ENCODE peak calls at places on chromosomes 13 and 19, in six cellular contexts. Z is WTC11, D is A549, R is GM12878, K is H1, L is SK-N-SH. C is an unnamed sample.

GRCh38 chr19:15715642-15716041 is 12.2 kb upstream of the OR10H2 start:
- DNase-seq in D (no peak), L (no peak), Z (no peak), R (no peak), K (no peak), C (no peak)

GRCh38 chr13:113451951-113452421 is 1.3 kb downstream of the ADPRHL1 start:
- DNase-seq in L (no peak), Z (no peak), K (no peak), R (no peak), D (no peak), C (no peak)

GRCh38 chr19:40921005-40921897 is 39.2 kb upstream of the CYP2A7 start:
- DNase-seq in K (no peak), L (no peak), R (no peak), Z (no peak), D (peak), C (no peak)

GRCh38 chr13:48994731-48995130 is 19.0 kb downstream of the FNDC3A start:
- DNase-seq in Z (no peak), K (no peak), L (no peak), R (no peak), D (no peak), C (peak)

GRCh38 chr13:21402586-21403307 is 56.4 kb downstream of the ZDHHC20 start:
- DNase-seq in D (peak), L (no peak), Z (no peak), K (no peak), R (no peak), C (peak)

GRCh38 chr13:105573134-105573533 is 962.3 kb downstream of the EFNB2 start:
- DNase-seq in K (no peak), L (no peak), R (no peak), Z (no peak), D (no peak), C (no peak)

GRCh38 chr13:80721689-80722088 is 380.8 kb upstream of the SPRY2 start:
- DNase-seq in K (no peak), R (no peak), L (no peak), D (no peak), Z (no peak), C (no peak)

GRCh38 chr13:94710881-94711560 is 1.3 kb downstream of the SOX21 start:
- DNase-seq in K (peak), Z (peak), R (no peak), D (peak), L (peak), C (no peak)

GRCh38 chr19:17184381-17184841 is 30.7 kb upstream of the USE1 start:
- DNase-seq in D (no peak), R (no peak), Z (no peak), K (no peak), L (no peak), C (peak)

GRCh38 chr13:57137631-57138030 is 3.1 kb upstream of the PRR20A start:
- DNase-seq in D (no peak), K (no peak), Z (no peak), R (no peak), L (no peak), C (no peak)

GRCh38 chr19:55082023-55082851 is 6.6 kb downstream of the EPS8L1 start:
- DNase-seq in R (no peak), L (peak), D (peak), K (peak), Z (peak), C (peak)

GRCh38 chr19:2188708-2189385 is 25.1 kb downstream of the DOT1L start:
- DNase-seq in K (no peak), D (no peak), Z (no peak), R (no peak), L (no peak), C (peak)

GRCh38 chr19:46344363-46344762 is 2.5 kb upstream of the PPP5C start:
- DNase-seq in L (no peak), R (no peak), Z (no peak), D (no peak), K (no peak), C (no peak)

GRCh38 chr13:51453959-51454703 is 1.3 kb upstream of the INTS6 start:
- DNase-seq in D (peak), L (peak), Z (no peak), R (no peak), K (no peak), C (peak)

GRCh38 chr19:11548315-11548700 is 9.7 kb downstream of the CNN1 start:
- DNase-seq in R (no peak), K (no peak), D (no peak), L (no peak), Z (no peak), C (no peak)

GRCh38 chr13:25018729-25019115 is 77.2 kb upstream of the PABPC3 start:
- DNase-seq in D (peak), K (no peak), L (no peak), R (no peak), Z (peak), C (no peak)

GRCh38 chr19:43779820-43780219 is 953 bp downstream of the KCNN4 start:
- DNase-seq in K (no peak), R (no peak), L (no peak), D (peak), Z (no peak), C (no peak)

GRCh38 chr13:28031220-28031903 is 42.9 kb upstream of the URAD start:
- DNase-seq in D (no peak), R (no peak), Z (no peak), K (no peak), L (no peak), C (no peak)

GRCh38 chr13:32021785-32022184 is 9.8 kb upstream of the FRY start:
- DNase-seq in R (no peak), D (no peak), Z (no peak), L (no peak), K (no peak), C (no peak)

GRCh38 chr13:49098198-49098597 is 121.9 kb upstream of the MLNR start:
- DNase-seq in L (peak), R (no peak), Z (no peak), K (no peak), D (peak), C (peak)

GRCh38 chr19:33649919-33650305 is 28.2 kb downstream of the CHST8 start:
- DNase-seq in K (no peak), Z (no peak), D (no peak), R (no peak), L (no peak), C (no peak)

GRCh38 chr13:112975401-112975939 is 6.5 kb downstream of the MCF2L start:
- DNase-seq in L (no peak), Z (no peak), R (no peak), K (no peak), D (no peak), C (no peak)

GRCh38 chr19:17522988-17523872 is 11.8 kb downstream of the PGLS start:
- DNase-seq in R (peak), Z (no peak), D (no peak), K (no peak), L (no peak), C (no peak)

GRCh38 chr13:49450105-49450819 is 6.2 kb downstream of the SETDB2 start:
- DNase-seq in Z (no peak), K (no peak), L (no peak), R (no peak), D (no peak), C (no peak)

GRCh38 chr19:39057615-39058014 is 25.3 kb upstream of the FBXO27 start:
- DNase-seq in K (no peak), L (no peak), Z (no peak), D (peak), R (no peak), C (no peak)

GRCh38 chr19:4369109-4369887 is 25.9 kb downstream of the MPND start:
- DNase-seq in Z (no peak), K (peak), D (no peak), R (peak), L (no peak), C (no peak)

GRCh38 chr19:41991025-41991424 is 3.0 kb downstream of the ATP1A3 start:
- DNase-seq in R (no peak), K (no peak), Z (no peak), D (peak), L (no peak), C (no peak)

GRCh38 chr13:98584668-98585397 is 7.9 kb upstream of the STK24 start:
- DNase-seq in Z (no peak), D (no peak), R (no peak), K (no peak), L (no peak), C (no peak)

GRCh38 chr19:43432866-43433673 is 18.4 kb downstream of the TEX101 start:
- DNase-seq in Z (peak), R (no peak), D (peak), K (peak), L (peak), C (peak)

GRCh38 chr13:79392882-79393563 is 13.0 kb downstream of the RBM26 start:
- DNase-seq in Z (no peak), K (no peak), R (no peak), L (no peak), D (no peak), C (peak)

GRCh38 chr19:16075430-16076153 is 703 bp upstream of the TPM4 start:
- DNase-seq in D (no peak), L (no peak), K (no peak), R (no peak), Z (no peak), C (no peak)

GRCh38 chr13:43285891-43286602 is 262.7 kb downstream of the DNAJC15 start:
- DNase-seq in Z (no peak), D (no peak), K (no peak), L (no peak), R (no peak), C (peak)

GRCh38 chr19:7874080-7874856 is at the start of gene PRR36:
- DNase-seq in L (peak), R (no peak), Z (peak), D (peak), K (peak), C (no peak)

GRCh38 chr13:20272571-20273171 is 40.6 kb upstream of the GJB6 start:
- DNase-seq in K (no peak), R (no peak), Z (no peak), L (no peak), D (no peak), C (no peak)

GRCh38 chr13:31556376-31556775 is 182.9 kb upstream of the RXFP2 start:
- DNase-seq in D (no peak), K (no peak), Z (no peak), R (no peak), L (no peak), C (peak)

GRCh38 chr19:8115805-8116396 is 33.5 kb downstream of the FBN3 start:
- DNase-seq in D (no peak), Z (no peak), L (no peak), K (no peak), R (no peak), C (no peak)

GRCh38 chr13:89380101-89380500 is 1708.9 kb downstream of the SLITRK5 start:
- DNase-seq in R (no peak), L (no peak), K (no peak), D (peak), Z (no peak), C (no peak)

GRCh38 chr13:23728807-23729206 is 158.6 kb downstream of the TNFRSF19 start:
- DNase-seq in Z (no peak), K (no peak), L (no peak), D (no peak), R (no peak), C (no peak)

DNA sequence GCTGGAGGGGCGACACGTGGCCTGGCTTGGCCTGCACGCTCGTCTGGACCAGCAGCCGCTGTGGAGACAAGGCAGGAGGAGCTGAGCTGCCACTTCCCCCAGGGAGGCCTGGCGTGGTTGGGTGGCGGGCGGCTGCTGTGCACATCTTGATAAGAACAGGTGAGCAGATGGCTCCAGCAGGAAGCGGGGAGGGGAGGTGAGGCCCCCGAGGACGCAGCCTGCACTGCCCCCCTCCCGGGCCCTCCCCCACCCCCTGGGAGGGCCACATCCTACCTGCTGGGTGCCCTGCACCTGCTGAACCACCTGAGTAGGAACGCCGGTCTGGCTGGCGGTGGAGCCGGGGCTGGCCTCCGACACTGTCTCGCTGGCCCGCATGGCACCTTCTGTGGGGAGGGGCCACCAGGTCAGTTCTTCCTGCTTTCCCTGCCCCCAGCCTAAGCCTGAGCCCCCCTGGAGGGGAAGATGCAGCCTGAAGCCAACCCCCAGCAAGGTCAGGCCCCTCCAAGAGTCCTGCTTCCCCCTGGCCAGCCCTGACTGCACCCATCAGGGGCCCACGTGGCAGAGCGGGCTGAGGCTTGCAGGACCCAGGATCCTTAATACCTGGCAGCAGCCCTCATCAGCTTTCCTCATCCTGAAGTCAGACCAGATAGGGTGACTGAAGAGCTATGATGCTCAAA is 22.8 kb downstream of the RFX1 start:
- DNase-seq in K (no peak), D (no peak), L (no peak), R (no peak), Z (no peak), C (no peak)
- TF ChIP-seq USF2 in K (no peak), D (no peak), L (no peak), R (no peak), Z (no peak), C (no peak)

DNA sequence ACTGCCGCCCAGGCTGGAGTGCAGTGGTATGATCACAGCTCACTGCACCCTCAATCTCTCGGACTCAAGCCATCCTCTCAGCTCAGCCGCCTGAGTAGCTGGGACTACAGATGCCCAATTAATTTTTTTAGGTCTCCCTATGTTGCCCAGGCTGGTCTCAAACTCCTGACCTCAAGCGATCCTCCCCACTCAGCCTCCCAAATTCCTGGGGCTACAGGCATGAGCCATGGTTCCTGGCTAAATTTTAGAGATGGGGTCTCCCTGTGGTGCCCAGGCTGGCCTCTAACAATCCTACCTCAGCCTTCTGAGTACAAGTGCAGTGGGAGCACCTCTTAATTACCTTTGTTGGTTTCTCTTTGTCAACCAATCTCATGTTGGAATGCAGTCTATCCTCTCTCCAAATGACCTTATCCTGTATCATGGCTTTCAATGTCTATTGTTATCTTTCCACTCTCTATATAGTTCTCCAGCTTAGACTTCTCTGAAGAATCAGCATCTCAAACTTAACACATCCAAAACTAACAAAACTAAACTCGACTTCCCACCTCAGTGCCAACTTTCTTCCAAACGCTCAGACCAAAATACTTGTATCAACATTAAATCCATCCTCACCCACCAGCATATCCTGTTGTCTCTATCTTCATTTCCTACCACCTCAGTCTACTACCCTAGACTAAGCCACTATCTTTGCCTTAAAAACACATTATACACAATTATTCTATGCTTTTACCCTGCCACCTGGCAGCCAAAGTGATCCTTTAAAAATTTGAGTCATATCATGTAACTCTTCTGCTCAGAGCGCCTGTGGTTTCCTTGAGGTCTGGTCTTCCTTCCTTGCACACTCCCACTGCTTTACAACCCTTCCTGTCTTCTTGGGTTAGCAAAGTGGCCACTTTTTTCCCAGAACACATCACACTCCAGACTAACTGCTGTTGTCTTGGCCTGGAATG is 6.7 kb downstream of the TPT1 start:
- DNase-seq in R (no peak), K (no peak), D (no peak), Z (no peak), L (no peak), C (peak)
- TF ChIP-seq USF2 in R (no peak), K (peak), D (no peak), Z (no peak), L (no peak), C (no peak)

GRCh38 chr13:30159446-30159839 is 147.9 kb downstream of the KATNAL1 start:
- DNase-seq in D (no peak), K (no peak), R (no peak), Z (no peak), L (no peak), C (peak)
- TF ChIP-seq USF2 in D (no peak), K (no peak), R (no peak), Z (no peak), L (no peak), C (no peak)

DNA sequence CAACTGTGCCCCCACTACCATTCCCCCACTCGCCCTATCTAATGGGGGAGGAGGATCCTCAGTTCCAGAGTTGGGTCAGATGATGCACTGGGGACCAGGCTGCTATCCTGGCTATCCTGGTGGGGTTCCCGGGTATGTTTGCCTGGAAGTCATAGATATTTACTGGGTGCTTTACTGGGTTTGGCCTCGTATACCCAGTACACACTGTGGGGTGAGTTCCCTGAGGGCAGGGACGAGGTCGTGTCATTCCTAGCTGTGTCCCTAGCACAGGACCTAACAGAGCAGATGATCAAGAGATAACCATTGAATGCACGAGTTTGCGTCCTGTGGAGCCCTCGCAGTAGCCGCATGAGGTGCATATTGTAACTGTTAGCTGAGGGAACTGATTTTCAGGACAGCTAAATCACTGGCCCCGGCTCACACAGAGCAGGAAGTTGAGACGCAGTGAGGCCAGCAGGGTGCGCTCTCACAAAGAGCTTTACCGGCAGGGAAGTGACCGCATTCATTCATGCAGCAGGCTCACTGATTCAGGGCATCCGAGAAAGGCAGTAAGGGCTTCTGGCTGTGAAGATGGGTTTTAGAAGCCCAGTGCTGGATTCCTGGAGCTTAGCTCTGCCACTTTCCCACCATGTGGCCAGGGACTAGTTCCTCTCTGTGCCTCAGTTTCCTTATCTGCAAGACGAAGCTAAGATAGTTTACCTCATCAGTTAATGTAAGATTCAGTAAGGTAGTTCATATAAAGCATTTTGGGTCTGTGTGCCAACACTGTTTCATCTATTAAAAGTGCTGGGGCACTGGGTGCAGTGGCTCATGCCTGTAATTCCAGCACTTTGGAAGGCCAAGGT is 6.0 kb downstream of the RUVBL2 start:
- DNase-seq in Z (peak), R (no peak), D (peak), L (peak), K (peak), C (peak)
- TF ChIP-seq USF2 in Z (no peak), R (no peak), D (no peak), L (no peak), K (no peak), C (no peak)

GRCh38 chr13:75876371-75877050 is 240.4 kb downstream of the LMO7 start:
- DNase-seq in R (peak), K (peak), Z (peak), L (peak), D (peak), C (peak)
- TF ChIP-seq USF2 in R (no peak), K (no peak), Z (no peak), L (no peak), D (no peak), C (no peak)

DNA sequence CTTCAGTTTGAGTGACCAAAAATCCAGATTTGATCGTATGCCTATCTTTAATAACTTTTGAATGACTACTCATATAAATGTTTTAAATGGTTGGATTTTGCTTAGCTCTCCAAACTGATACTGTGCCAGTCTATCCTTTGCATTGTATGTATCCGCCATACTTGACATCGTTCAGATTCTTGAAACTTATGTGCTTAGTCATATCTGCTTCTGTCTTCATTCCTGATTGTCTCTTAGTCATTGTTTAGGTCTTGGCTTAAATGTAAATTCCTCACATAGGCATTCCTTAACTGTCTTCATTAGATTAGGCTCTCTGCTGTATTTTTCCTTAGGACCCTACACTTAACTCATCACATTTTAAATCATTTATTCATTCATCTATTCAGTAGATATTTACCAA is 126.0 kb downstream of the PCCA start:
- DNase-seq in L (no peak), R (no peak), K (no peak), Z (no peak), D (peak), C (peak)
- TF ChIP-seq USF2 in L (no peak), R (no peak), K (no peak), Z (no peak), D (no peak), C (no peak)

GRCh38 chr13:90839061-90839460 is 508.4 kb upstream of the MIR17HG start:
- DNase-seq in L (no peak), R (no peak), D (peak), Z (no peak), K (no peak), C (no peak)
- TF ChIP-seq USF2 in L (no peak), R (no peak), D (no peak), Z (no peak), K (no peak), C (no peak)

C was measured in IMR-90.